ENCODE peak calls at places on chromosomes 4 and X, in four cellular contexts. C is lower lobe of right lung, X is aorta, N is right cardiac atrium. F is an unnamed sample.

GRCh38 chr4:153005914-153006381 is 69.8 kb downstream of the FHDC1 start:
- DNase-seq in C (no peak), X (peak; percentile 43), N (no peak), F (no peak)

GRCh38 chr4:127355738-127356137 is 277.0 kb upstream of the INTU start:
- DNase-seq in X (no peak), C (no peak), N (no peak), F (no peak)

GRCh38 chr4:98568896-98569663 is 89.3 kb downstream of the TSPAN5 start:
- DNase-seq in N (no peak), X (no peak), C (no peak), F (no peak)

GRCh38 chr4:10226756-10227155 is 110.2 kb upstream of the WDR1 start:
- DNase-seq in X (no peak), C (no peak), N (no peak), F (no peak)

GRCh38 chrX:128759177-128759576 is 707.0 kb upstream of the ACTRT1 start:
- DNase-seq in N (no peak), C (no peak), X (no peak), F (no peak)

GRCh38 chrX:22800360-22800759 is 199.4 kb upstream of the DDX53 start:
- DNase-seq in N (peak; percentile 43), X (peak; percentile 67), C (no peak), F (no peak)

GRCh38 chr4:187436251-187436650 is 559.3 kb upstream of the ZFP42 start:
- DNase-seq in X (no peak), C (no peak), N (no peak), F (no peak)

GRCh38 chr4:122674371-122674770 is 53.5 kb upstream of the IL21 start:
- DNase-seq in C (no peak), X (no peak), N (no peak), F (no peak)

GRCh38 chrX:129875669-129876068 is 30.3 kb upstream of the UTP14A start:
- DNase-seq in N (no peak), C (no peak), X (no peak), F (no peak)

GRCh38 chr4:141643557-141643956 is 7.2 kb downstream of the IL15 start:
- DNase-seq in N (no peak), X (no peak), C (no peak), F (no peak)

GRCh38 chr4:119314356-119314755 is 7.6 kb downstream of the FABP2 start:
- DNase-seq in X (no peak), C (no peak), N (no peak), F (peak; percentile 34)

GRCh38 chr4:95362906-95363578 is 185.7 kb downstream of the UNC5C start:
- DNase-seq in N (no peak), C (no peak), X (no peak), F (peak; percentile 54)

GRCh38 chr4:73620115-73620792 is at the start of gene RASSF6:
- DNase-seq in X (peak; percentile 72), N (no peak), C (peak; percentile 88), F (no peak)

GRCh38 chr4:93084599-93085305 is 743.8 kb upstream of the ATOH1 start:
- DNase-seq in X (no peak), C (no peak), N (no peak), F (peak; percentile 46)

GRCh38 chr4:27096142-27096824 is 235.6 kb downstream of the STIM2 start:
- DNase-seq in N (no peak), C (no peak), X (no peak), F (no peak)

GRCh38 chr4:153466637-153467153 is 535 bp downstream of the TMEM131L start:
- DNase-seq in X (no peak), N (peak; percentile 61), C (no peak), F (no peak)

GRCh38 chr4:89001647-89002518 is 55.1 kb downstream of the FAM13A start:
- DNase-seq in X (no peak), C (no peak), N (no peak), F (no peak)

GRCh38 chrX:37609727-37610126 is 38.3 kb downstream of the LANCL3 start:
- DNase-seq in X (no peak), C (no peak), N (no peak), F (no peak)

GRCh38 chrX:139566981-139567380 is 36.4 kb downstream of the F9 start:
- DNase-seq in N (no peak), C (no peak), X (no peak), F (no peak)

GRCh38 chr4:3399277-3400194 is 42.2 kb upstream of the HGFAC start:
- DNase-seq in N (no peak), X (no peak), C (no peak), F (no peak)

GRCh38 chrX:20361081-20361889 is 94.6 kb upstream of the RPS6KA3 start:
- DNase-seq in N (no peak), X (no peak), C (peak; percentile 48), F (no peak)

GRCh38 chr4:183314336-183314735 is 5.7 kb downstream of the CLDN22 start:
- DNase-seq in X (no peak), N (no peak), C (no peak), F (no peak)

GRCh38 chr4:3492741-3493719 is 29.9 kb downstream of the DOK7 start:
- DNase-seq in X (no peak), C (no peak), N (peak; percentile 56), F (no peak)

GRCh38 chr4:56995525-56995924 is 16.8 kb downstream of the POLR2B start:
- DNase-seq in C (no peak), X (no peak), N (peak; percentile 85), F (peak; percentile 89)

GRCh38 chr4:118849867-118850812 is 14.2 kb upstream of the SEC24D start:
- DNase-seq in X (no peak), C (no peak), N (no peak), F (no peak)

GRCh38 chrX:110417128-110417527 is 58.5 kb downstream of the RTL9 start:
- DNase-seq in N (no peak), C (no peak), X (no peak), F (no peak)

DNA sequence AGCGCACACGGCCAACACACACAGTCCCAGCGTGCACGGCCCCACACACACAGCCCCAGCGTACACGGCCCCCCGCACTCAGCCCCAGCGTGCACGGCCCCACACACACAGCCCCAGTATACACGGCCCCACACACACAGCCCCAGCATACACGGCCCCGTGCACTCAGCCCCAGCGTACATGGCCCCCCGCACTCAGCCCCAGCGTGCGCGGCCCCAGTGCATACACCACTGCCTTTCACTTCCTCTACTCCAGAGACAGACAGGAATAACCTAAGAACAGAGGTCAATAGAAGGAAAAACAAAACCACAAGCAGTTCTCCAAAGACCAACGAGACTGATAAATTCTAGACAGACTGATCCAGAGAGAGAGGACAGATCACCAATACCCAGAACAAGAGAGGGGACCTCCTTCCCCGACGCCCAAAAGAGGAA is 17.1 kb downstream of the GAK start:
- DNase-seq in N (no peak), C (peak; percentile 55), X (peak; percentile 68), F (no peak)
- H3K4me3 ChIP-seq in N (no peak overlapping the region), C (peak overlapping the region; percentile 27), X (no peak overlapping the region), F (no peak overlapping the region)

GRCh38 chrX:153387987-153388721 is 13.0 kb downstream of the PNMA6E start:
- DNase-seq in N (peak; percentile 62), C (no peak), X (no peak), F (no peak)
- H3K9me3 ChIP-seq in N (no peaks in the 10 kb centered on the region), C (no peaks in the 10 kb centered on the region), X (no peaks in the 10 kb centered on the region), F (no peaks in the 10 kb centered on the region)

GRCh38 chr4:82797048-82797590 is 1.5 kb downstream of the SCD5 start:
- DNase-seq in C (no peak), X (no peak), N (peak; percentile 65), F (no peak)
- H3K4me3 ChIP-seq in C (peak overlapping the region; percentile 78), X (no peak overlapping the region), N (no peak overlapping the region), F (peak overlapping the region; percentile 95)

DNA sequence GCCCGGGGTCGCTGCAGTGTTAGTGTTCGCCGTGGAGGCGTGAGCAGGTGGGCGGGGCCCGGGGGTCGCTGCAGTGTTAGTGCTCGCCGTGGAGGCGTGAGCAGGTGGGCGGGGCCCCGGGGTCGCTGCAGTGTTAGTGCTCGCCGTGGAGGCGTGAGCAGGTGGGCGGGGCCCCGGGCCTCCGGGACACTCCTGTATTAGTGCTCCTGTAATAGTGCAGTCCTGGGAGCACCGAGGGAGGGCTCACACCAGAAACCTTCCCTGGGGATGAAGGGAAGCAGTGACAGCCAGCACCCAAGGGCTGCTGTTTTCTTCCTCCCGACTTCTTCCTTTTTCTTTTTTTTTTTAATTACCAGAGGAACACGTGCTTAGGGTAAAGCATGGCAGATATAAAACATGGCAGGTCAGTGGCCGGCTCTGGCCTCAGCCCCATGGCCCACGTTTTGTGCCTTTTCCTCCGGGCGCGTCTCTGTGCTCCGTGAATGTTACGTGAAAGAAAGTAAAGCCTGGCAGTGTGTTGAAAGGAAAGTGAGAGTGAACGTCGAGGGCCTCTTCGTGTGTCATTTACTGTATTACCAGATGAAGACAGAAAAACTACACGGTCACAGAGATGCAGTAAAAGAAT is 42.0 kb downstream of the PCGF3 start:
- DNase-seq in X (no peak), N (peak; percentile 29), C (peak; percentile 19), F (no peak)
- H3K9me3 ChIP-seq in X (peaks cover 2% of the 10 kb centered on the region), N (no peaks in the 10 kb centered on the region), C (no peaks in the 10 kb centered on the region), F (no peaks in the 10 kb centered on the region)

GRCh38 chr4:184644553-184645307 is 4.5 kb downstream of the CASP3 start:
- DNase-seq in N (no peak), X (no peak), C (no peak), F (no peak)

GRCh38 chr4:184641022-184641421 is 8.2 kb downstream of the CASP3 start:
- DNase-seq in N (no peak), X (no peak), C (no peak), F (no peak)

GRCh38 chr4:184647391-184648101 is 1.7 kb downstream of the CASP3 start:
- DNase-seq in C (no peak), X (no peak), N (no peak), F (no peak)

GRCh38 chr4:184645904-184646610 is 3.2 kb downstream of the CASP3 start:
- DNase-seq in X (no peak), N (no peak), C (no peak), F (no peak)

GRCh38 chr4:184643726-184644125 is 5.5 kb downstream of the CASP3 start:
- DNase-seq in X (no peak), C (no peak), N (no peak), F (no peak)
- H3K4me3 ChIP-seq in X (no peak overlapping the region), C (no peak overlapping the region), N (no peak overlapping the region), F (no peak overlapping the region)

DNA sequence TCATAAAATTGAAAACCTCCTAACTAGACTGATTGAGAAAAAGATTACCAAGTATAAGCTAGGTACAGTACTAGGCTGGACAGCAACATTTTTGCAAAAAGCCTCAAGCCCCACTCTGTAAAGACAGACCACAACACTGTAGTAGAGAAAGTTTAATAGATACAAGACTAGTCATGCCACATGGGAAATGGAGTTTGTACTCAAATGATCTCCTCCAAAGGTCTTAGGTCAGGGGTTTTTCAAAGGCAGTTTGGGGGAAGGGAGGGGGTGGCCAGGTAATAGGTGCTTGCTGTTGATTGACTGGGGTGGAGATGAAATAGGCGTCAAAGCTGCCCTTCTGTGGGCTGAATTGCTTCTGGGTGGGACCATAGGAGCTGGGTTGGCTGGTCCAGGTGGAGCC is 14.2 kb downstream of the CNGA1 start:
- DNase-seq in C (no peak), N (no peak), X (no peak), F (no peak)
- H3K9me3 ChIP-seq in C (no peaks in the 10 kb centered on the region), N (no peaks in the 10 kb centered on the region), X (no peaks in the 10 kb centered on the region), F (no peaks in the 10 kb centered on the region)

DNA sequence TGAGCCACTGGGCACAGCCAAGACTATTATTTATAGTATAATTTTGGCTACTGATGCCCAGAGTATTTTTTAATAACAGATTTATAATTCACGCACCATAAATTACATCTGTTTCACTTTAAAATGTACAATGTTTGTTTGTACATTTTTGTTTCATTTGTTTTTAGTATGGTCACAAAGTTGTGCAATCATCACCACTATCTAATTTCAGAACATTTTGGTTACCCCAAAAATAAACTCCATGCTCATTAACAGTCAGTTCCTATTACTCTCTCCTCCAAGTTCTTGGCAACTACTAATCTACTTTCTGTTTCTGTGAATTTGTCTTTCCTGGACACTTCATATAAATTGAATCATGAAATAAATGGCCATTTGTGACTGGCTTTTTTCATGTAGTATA is 176.6 kb downstream of the SH3BGRL start:
- DNase-seq in N (no peak), C (no peak), X (no peak), F (no peak)
- H3K4me3 ChIP-seq in N (no peak overlapping the region), C (no peak overlapping the region), X (no peak overlapping the region), F (no peak overlapping the region)

GRCh38 chr4:110620352-110621327 is 2.2 kb downstream of the PITX2 start:
- DNase-seq in C (no peak), N (no peak), X (peak; percentile 74), F (no peak)
- H3K9me3 ChIP-seq in C (no peaks in the 10 kb centered on the region), N (no peaks in the 10 kb centered on the region), X (peaks cover 4% of the 10 kb centered on the region), F (no peaks in the 10 kb centered on the region)